ENCODE peak calls at places on chromosomes 4 and X, in five cellular contexts. B is H1, H is IMR-90, S is neuronal stem cell, K is mesenchymal stem cell. J is an unnamed sample.

GRCh38 chrX:71609095-71609750 is 9.1 kb downstream of the CXCR3 start:
- DNase-seq in B (no peak), H (no peak), S (no peak), K (no peak), J (no peak)

GRCh38 chr4:40316782-40317635 is 18.1 kb upstream of the CHRNA9 start:
- DNase-seq in B (peak; percentile 43), H (peak; percentile 91), S (peak; percentile 67), K (peak; percentile 97), J (peak; percentile 72)

GRCh38 chr4:81472249-81473085 is 760 bp upstream of the RASGEF1B start:
- DNase-seq in B (no peak), H (no peak), S (peak; percentile 35), K (peak; percentile 44), J (peak; percentile 44)

GRCh38 chr4:6362896-6363295 is 93.2 kb downstream of the WFS1 start:
- DNase-seq in B (no peak), H (peak; percentile 27), S (peak; percentile 72), K (peak; percentile 15), J (peak; percentile 48)

GRCh38 chr4:69038582-69038981 is 57.7 kb upstream of the UGT2B7 start:
- DNase-seq in B (no peak), H (peak; percentile 63), S (no peak), K (no peak), J (no peak)

GRCh38 chr4:95059630-95060029 is 301.9 kb downstream of the BMPR1B start:
- DNase-seq in B (no peak), H (no peak), S (no peak), K (no peak), J (no peak)

GRCh38 chr4:2924765-2925301 is 38.4 kb downstream of the NOP14 start:
- DNase-seq in B (no peak), H (no peak), S (no peak), K (no peak), J (no peak)

GRCh38 chrX:40644175-40644574 is 3.2 kb downstream of the CXorf38 start:
- DNase-seq in B (no peak), H (peak; percentile 54), S (no peak), K (peak; percentile 36), J (no peak)

GRCh38 chrX:24508375-24508774 is 43.3 kb downstream of the PDK3 start:
- DNase-seq in B (no peak), H (no peak), S (no peak), K (no peak), J (no peak)

GRCh38 chr4:47239649-47240048 is 208.3 kb downstream of the GABRB1 start:
- DNase-seq in B (no peak), H (no peak), S (no peak), K (no peak), J (no peak)

GRCh38 chr4:78561677-78562076 is 10.1 kb downstream of the ANXA3 start:
- DNase-seq in B (no peak), H (no peak), S (no peak), K (no peak), J (peak; percentile 29)

GRCh38 chr4:3352505-3352904 is 59.7 kb downstream of the RGS12 start:
- DNase-seq in B (no peak), H (no peak), S (no peak), K (no peak), J (no peak)

GRCh38 chr4:17309567-17310268 is 202.2 kb downstream of the QDPR start:
- DNase-seq in B (no peak), H (peak; percentile 37), S (no peak), K (no peak), J (no peak)

GRCh38 chr4:89312066-89312465 is 4.5 kb upstream of the GPRIN3 start:
- DNase-seq in B (no peak), H (no peak), S (no peak), K (no peak), J (no peak)

GRCh38 chrX:107440187-107440586 is 9.3 kb upstream of the FRMPD3 start:
- DNase-seq in B (no peak), H (no peak), S (no peak), K (no peak), J (no peak)

GRCh38 chrX:70452143-70452733 is 7.6 kb downstream of the DLG3 start:
- DNase-seq in B (no peak), H (peak; percentile 17), S (no peak), K (peak; percentile 46), J (peak; percentile 38)

GRCh38 chr4:142404191-142404611 is 441.9 kb downstream of the INPP4B start:
- DNase-seq in B (no peak), H (peak; percentile 72), S (no peak), K (peak; percentile 59), J (no peak)

GRCh38 chr4:52614241-52614640 is 44.9 kb downstream of the USP46 start:
- DNase-seq in B (no peak), H (no peak), S (no peak), K (no peak), J (no peak)

GRCh38 chr4:16418814-16419213 is 192.5 kb upstream of the TAPT1 start:
- DNase-seq in B (no peak), H (peak; percentile 62), S (no peak), K (no peak), J (no peak)

GRCh38 chrX:78527263-78527662 is 131.9 kb downstream of the RTL3 start:
- DNase-seq in B (no peak), H (peak; percentile 8), S (no peak), K (no peak), J (peak; percentile 20)

GRCh38 chr4:718460-718859 is 12.8 kb downstream of the PCGF3 start:
- DNase-seq in B (no peak), H (no peak), S (no peak), K (no peak), J (no peak)

GRCh38 chr4:141375855-141376254 is 155.2 kb downstream of the ZNF330 start:
- DNase-seq in B (peak; percentile 21), H (peak; percentile 93), S (no peak), K (peak; percentile 67), J (no peak)

GRCh38 chr4:4248885-4249203 is 821 bp upstream of the TMEM128 start:
- DNase-seq in B (no peak), H (peak; percentile 22), S (no peak), K (peak; percentile 28), J (no peak)

GRCh38 chr4:53432528-53433424 is 55.3 kb downstream of the FIP1L1 start:
- DNase-seq in B (no peak), H (no peak), S (no peak), K (no peak), J (no peak)

GRCh38 chr4:117971406-117971805 is 62.9 kb upstream of the NDST3 start:
- DNase-seq in B (no peak), H (no peak), S (no peak), K (peak; percentile 48), J (no peak)

GRCh38 chrX:50988649-50989048 is 78.1 kb downstream of the BMP15 start:
- DNase-seq in B (no peak), H (peak; percentile 33), S (no peak), K (peak; percentile 18), J (no peak)

GRCh38 chr4:80989921-80990544 is 40.5 kb upstream of the BMP3 start:
- DNase-seq in B (peak; percentile 15), H (peak; percentile 73), S (peak; percentile 51), K (peak; percentile 64), J (peak; percentile 85)

GRCh38 chrX:153816821-153817220 is 13.5 kb downstream of the PDZD4 start:
- DNase-seq in B (no peak), H (no peak), S (no peak), K (no peak), J (no peak)

GRCh38 chrX:130728208-130728607 is 174.8 kb downstream of the ENOX2 start:
- DNase-seq in B (no peak), H (peak; percentile 46), S (no peak), K (no peak), J (peak; percentile 40)

GRCh38 chr4:16524911-16525574 is 298.8 kb upstream of the TAPT1 start:
- DNase-seq in B (no peak), H (peak; percentile 90), S (no peak), K (peak; percentile 15), J (no peak)

GRCh38 chrX:137166591-137166990 is 132.8 kb upstream of the GPR101 start:
- DNase-seq in B (peak; percentile 2), H (no peak), S (no peak), K (no peak), J (no peak)

GRCh38 chr4:158538176-158538575 is 16.5 kb downstream of the RXFP1 start:
- DNase-seq in B (no peak), H (peak; percentile 53), S (no peak), K (peak; percentile 2), J (peak; percentile 54)

GRCh38 chr4:13635281-13635799 is 7.8 kb upstream of the BOD1L1 start:
- DNase-seq in B (no peak), H (no peak), S (no peak), K (no peak), J (no peak)

GRCh38 chrX:41085883-41086626 is 810 bp downstream of the USP9X start:
- DNase-seq in B (no peak), H (peak; percentile 42), S (no peak), K (peak; percentile 62), J (peak; percentile 39)

GRCh38 chrX:134512566-134512965 is 52.6 kb downstream of the HPRT1 start:
- DNase-seq in B (no peak), H (peak; percentile 89), S (no peak), K (peak; percentile 84), J (peak; percentile 69)

GRCh38 chr4:183499389-183499788 is 5.5 kb upstream of the ING2 start:
- DNase-seq in B (no peak), H (no peak), S (no peak), K (no peak), J (no peak)

GRCh38 chr4:112270643-112271484 is 14.8 kb downstream of the TIFA start:
- DNase-seq in B (no peak), H (peak; percentile 93), S (no peak), K (peak; percentile 33), J (peak; percentile 82)

GRCh38 chrX:18288716-18289115 is 65.8 kb downstream of the SCML2 start:
- DNase-seq in B (no peak), H (no peak), S (no peak), K (no peak), J (no peak)

GRCh38 chrX:13775837-13776236 is 41.1 kb downstream of the GPM6B start:
- DNase-seq in B (no peak), H (no peak), S (no peak), K (no peak), J (no peak)
- H3K14ac ChIP-seq in B (no peak overlapping the region), H (no peak overlapping the region), S (no peak overlapping the region), K (no peak overlapping the region), J (no peak overlapping the region)

GRCh38 chrX:53266914-53267313 is 14.5 kb downstream of the IQSEC2 start:
- DNase-seq in B (no peak), H (no peak), S (no peak), K (no peak), J (no peak)
- H3K9ac ChIP-seq in B (no peak overlapping the region), H (no peak overlapping the region), S (no peak overlapping the region), K (no peak overlapping the region), J (no peak overlapping the region)

GRCh38 chr4:123976285-123976684 is 579.7 kb downstream of the SPRY1 start:
- DNase-seq in B (no peak), H (peak; percentile 24), S (peak; percentile 56), K (peak; percentile 21), J (no peak)
- H3K14ac ChIP-seq in B (no peak overlapping the region), H (peak overlapping the region; percentile 34), S (no peak overlapping the region), K (no peak overlapping the region), J (no peak overlapping the region)

GRCh38 chr4:41752081-41752836 is 3.7 kb upstream of the PHOX2B start:
- DNase-seq in B (no peak), H (no peak), S (no peak), K (no peak), J (no peak)
- H3K9ac ChIP-seq in B (no peak overlapping the region), H (no peak overlapping the region), S (no peak overlapping the region), K (no peak overlapping the region), J (no peak overlapping the region)

J was measured in trophoblast cell.